ENCODE peak calls at places on chromosomes 13 and 19, in five cellular contexts. H is brain microvascular endothelial cell, X is transverse colon, J is fibroblast of lung, Q is ovary. K is an unnamed sample.

GRCh38 chr13:33676700-33677048 is 141.3 kb upstream of the RFC3 start:
- DNase-seq in J (peak; percentile 54), H (peak; percentile 36), X (peak; percentile 58), Q (peak; percentile 22), K (no peak)

GRCh38 chr13:27016871-27017270 is 154.7 kb downstream of the USP12 start:
- DNase-seq in J (no peak), Q (no peak), X (peak; percentile 45), H (no peak), K (no peak)

GRCh38 chr13:105762096-105762495 is 773.4 kb downstream of the EFNB2 start:
- DNase-seq in X (no peak), Q (no peak), J (no peak), H (no peak), K (no peak)

GRCh38 chr13:43663474-43664090 is 123.2 kb downstream of the ENOX1 start:
- DNase-seq in J (peak; percentile 57), H (no peak), X (no peak), Q (no peak), K (no peak)

GRCh38 chr19:29629836-29630534 is 23.9 kb downstream of the POP4 start:
- DNase-seq in J (no peak), X (no peak), H (no peak), Q (no peak), K (peak; percentile 21)

GRCh38 chr19:5590865-5591154 is 23.1 kb upstream of the TINCR start:
- DNase-seq in Q (no peak), J (no peak), X (no peak), H (no peak), K (no peak)

GRCh38 chr13:24910502-24911134 is 146.6 kb downstream of the RNF17 start:
- DNase-seq in J (no peak), X (peak; percentile 54), H (no peak), Q (no peak), K (no peak)

GRCh38 chr13:78680611-78681010 is 21.7 kb upstream of the OBI1 start:
- DNase-seq in X (no peak), Q (no peak), H (no peak), J (no peak), K (no peak)

GRCh38 chr19:29478578-29479565 is 46.9 kb upstream of the VSTM2B start:
- DNase-seq in H (no peak), X (no peak), Q (no peak), J (no peak), K (peak; percentile 71)

GRCh38 chr13:113407531-113408393 is 43.8 kb upstream of the GRTP1 start:
- DNase-seq in J (no peak), X (no peak), H (no peak), Q (no peak), K (peak; percentile 20)

GRCh38 chr19:5436948-5437306 is 18.3 kb upstream of the ZNRF4 start:
- DNase-seq in Q (no peak), H (no peak), X (no peak), J (no peak), K (no peak)

DNA sequence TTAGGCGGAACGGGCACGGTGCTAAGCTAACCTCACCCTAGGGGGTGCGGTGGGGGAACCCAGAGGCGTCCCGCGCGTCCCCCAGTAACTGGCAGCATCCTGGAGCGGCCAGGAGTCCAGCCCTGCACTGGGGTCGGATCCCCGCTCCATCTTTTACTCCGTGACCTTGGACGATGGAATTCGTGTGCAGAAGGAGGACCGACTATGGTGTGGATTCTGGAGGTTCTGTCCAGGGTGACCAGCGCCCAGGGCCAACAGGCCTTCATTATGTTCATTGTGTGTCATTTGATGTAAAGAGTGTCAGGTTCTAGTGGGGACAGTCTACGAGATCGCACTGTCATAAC is 650 bp downstream of the SPPL2B start:
- DNase-seq in Q (no peak), X (no peak), J (no peak), H (no peak), K (no peak)
- H3K27ac ChIP-seq in Q (no peak overlapping the region), X (peak overlapping the region; percentile 88), J (peak overlapping the region; percentile 57), H (no peak overlapping the region), K (no peak overlapping the region)

DNA sequence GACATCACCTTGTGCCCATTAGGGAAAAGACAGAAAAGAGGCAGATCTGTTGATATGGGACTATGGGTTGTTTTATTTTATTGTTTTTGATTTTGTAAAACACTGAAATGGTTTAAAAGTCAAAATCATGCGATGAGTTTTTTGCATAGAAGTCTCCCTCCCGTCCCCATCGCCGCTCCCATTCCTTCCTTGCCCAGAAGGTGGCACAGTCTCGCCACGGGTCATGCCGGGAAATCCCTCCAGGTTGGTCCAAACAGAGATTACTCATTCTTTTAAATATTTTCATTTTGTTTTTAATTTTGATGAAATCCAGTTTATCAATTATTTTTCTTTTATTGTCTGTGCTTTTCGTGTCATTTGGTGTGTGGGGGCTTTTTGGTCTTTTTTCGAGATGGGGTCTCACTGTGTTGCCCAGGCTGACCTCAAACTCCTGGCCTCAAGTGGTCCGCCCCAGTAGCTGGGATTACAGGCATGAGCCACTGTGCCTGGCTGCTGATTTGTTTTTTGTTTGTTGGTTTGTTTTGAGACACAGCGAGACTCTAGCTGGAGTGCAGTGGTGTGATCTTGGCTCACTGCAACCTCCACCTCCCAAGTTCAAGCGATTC is 9.2 kb downstream of the PGPEP1 start:
- DNase-seq in X (peak; percentile 63), Q (peak; percentile 75), J (peak; percentile 47), H (peak; percentile 46), K (peak; percentile 89)
- TF ChIP-seq CTCF in X (peak; percentile 72), Q (peak; percentile 64), J (peak; percentile 90), H (peak; percentile 93), K (peak; percentile 85)

DNA sequence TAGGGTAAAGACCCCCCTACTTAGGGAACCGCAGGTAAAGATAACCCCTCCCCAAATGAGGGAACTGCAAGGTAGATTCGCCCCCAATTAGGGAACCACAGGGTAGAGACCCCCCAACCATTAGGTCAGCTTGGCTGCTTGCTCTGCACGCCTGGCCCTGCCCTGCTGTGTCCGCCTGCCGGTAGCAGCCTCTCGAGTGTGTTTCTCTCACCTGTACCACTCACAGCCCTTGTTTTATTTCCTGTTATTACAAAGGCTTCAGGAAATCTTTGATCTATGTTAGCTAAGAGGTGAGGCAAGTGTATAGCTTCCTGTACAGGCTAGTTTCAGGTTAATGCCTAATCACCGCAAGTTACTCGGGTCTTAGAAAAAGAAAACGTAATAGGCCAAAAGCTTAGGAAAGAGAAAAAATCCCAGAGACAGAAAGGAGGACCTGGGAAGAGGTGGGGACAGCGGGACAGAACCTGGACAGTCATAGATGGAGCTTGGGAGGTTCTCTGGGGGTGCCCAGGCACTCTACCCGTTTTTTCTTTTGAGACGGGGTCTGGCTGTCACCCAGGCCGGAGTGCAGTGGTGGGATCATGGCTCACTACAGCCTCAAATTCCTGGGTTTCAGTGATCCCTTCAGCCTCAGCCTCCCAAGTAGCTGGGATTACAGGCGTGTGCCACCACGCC is 23.1 kb upstream of the EIF3G start:
- DNase-seq in H (no peak), J (no peak), Q (no peak), X (peak; percentile 48), K (no peak)
- H3K36me3 ChIP-seq in H (peaks cover 91% of the 10 kb centered on the region), J (peaks cover 47% of the 10 kb centered on the region), Q (no peaks in the 10 kb centered on the region), X (peaks cover 45% of the 10 kb centered on the region), K (peaks cover 100% of the 10 kb centered on the region)

GRCh38 chr19:11064831-11065303 is 24.4 kb upstream of the LDLR start:
- DNase-seq in X (no peak), Q (peak; percentile 71), J (peak; percentile 29), H (no peak), K (no peak)
- H3K27ac ChIP-seq in X (peak overlapping the region; percentile 41), Q (peak overlapping the region; percentile 45), J (no peak overlapping the region), H (no peak overlapping the region), K (no peak overlapping the region)

GRCh38 chr19:37719927-37720265 is 335 bp upstream of the ZNF607 start:
- DNase-seq in X (no peak), J (no peak), H (no peak), Q (no peak), K (no peak)
- TF ChIP-seq CTCF in X (no peak), J (no peak), H (no peak), Q (no peak), K (no peak)

DNA sequence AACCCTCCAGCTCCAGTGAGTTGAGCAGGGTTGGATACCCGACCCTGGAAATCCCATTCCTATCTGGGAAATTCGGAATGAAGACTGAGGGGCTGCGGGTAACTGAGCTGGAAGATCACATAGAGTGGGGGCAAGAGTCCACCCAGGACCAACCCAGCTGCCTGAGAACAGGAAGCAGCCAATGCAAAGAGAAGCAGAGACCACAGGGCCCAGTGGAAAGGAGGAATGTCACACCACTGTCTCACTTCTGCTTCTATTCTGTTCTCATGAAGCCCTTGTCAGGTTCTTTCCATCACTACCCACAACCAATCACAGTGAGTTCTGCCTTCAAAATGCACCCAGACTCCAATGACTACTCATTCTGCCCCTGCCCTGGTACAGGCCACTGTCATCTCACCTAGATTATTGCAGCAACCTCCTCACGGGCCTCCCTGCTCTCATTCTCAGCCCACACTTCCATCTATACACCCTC is 15.3 kb downstream of the DYRK1B start:
- DNase-seq in J (no peak), X (no peak), H (no peak), Q (no peak), K (no peak)
- H3K36me3 ChIP-seq in J (no peaks in the 10 kb centered on the region), X (no peaks in the 10 kb centered on the region), H (no peaks in the 10 kb centered on the region), Q (no peaks in the 10 kb centered on the region), K (no peaks in the 10 kb centered on the region)

GRCh38 chr19:41530761-41531301 is 45.1 kb upstream of the CEACAM21 start:
- DNase-seq in X (no peak), Q (no peak), J (no peak), H (no peak), K (no peak)
- H3K27ac ChIP-seq in X (peak overlapping the region; percentile 58), Q (no peak overlapping the region), J (no peak overlapping the region), H (no peak overlapping the region), K (peak overlapping the region; percentile 98)

K was measured in left lung.